ENCODE peak calls at places on chromosomes 16 and 17, in nine cellular contexts. One of them, this sample, is unnamed.

GRCh38 chr16:6891486-6891885 is 441.2 kb upstream of the RBFOX1 start:
- DNase-seq in adrenal gland: no peak
- DNase-seq in Ammon's horn: no peak
- DNase-seq in effector CD4-positive, alpha-beta T cell: no peak
- DNase-seq in anterior cingulate cortex: no peak
- DNase-seq in nucleus accumbens: no peak
- DNase-seq in RCC 7860: peak
- DNase-seq in NCI-H1105: no peak
- DNase-seq in NCI-H1048: no peak
- DNase-seq in this sample: no peak

GRCh38 chr16:21598676-21599157 is 660 bp upstream of the METTL9 start:
- DNase-seq in NCI-H1105: no peak
- DNase-seq in nucleus accumbens: no peak
- DNase-seq in RCC 7860: no peak
- DNase-seq in Ammon's horn: no peak
- DNase-seq in anterior cingulate cortex: no peak
- DNase-seq in adrenal gland: no peak
- DNase-seq in effector CD4-positive, alpha-beta T cell: no peak
- DNase-seq in NCI-H1048: no peak
- DNase-seq in this sample: no peak

GRCh38 chr17:72974605-72975232 is 117.8 kb downstream of the SLC39A11 start:
- DNase-seq in anterior cingulate cortex: no peak
- DNase-seq in RCC 7860: no peak
- DNase-seq in effector CD4-positive, alpha-beta T cell: no peak
- DNase-seq in NCI-H1048: no peak
- DNase-seq in adrenal gland: no peak
- DNase-seq in Ammon's horn: no peak
- DNase-seq in nucleus accumbens: no peak
- DNase-seq in NCI-H1105: no peak
- DNase-seq in this sample: no peak

GRCh38 chr16:89324056-89325010 is 106.8 kb downstream of the ZNF778 start:
- DNase-seq in RCC 7860: peak
- DNase-seq in NCI-H1048: no peak
- DNase-seq in NCI-H1105: no peak
- DNase-seq in Ammon's horn: no peak
- DNase-seq in adrenal gland: no peak
- DNase-seq in effector CD4-positive, alpha-beta T cell: no peak
- DNase-seq in anterior cingulate cortex: no peak
- DNase-seq in nucleus accumbens: no peak
- DNase-seq in this sample: no peak

GRCh38 chr17:38605852-38606645 is at the start of gene SRCIN1:
- DNase-seq in nucleus accumbens: peak
- DNase-seq in NCI-H1105: peak
- DNase-seq in Ammon's horn: peak
- DNase-seq in NCI-H1048: no peak
- DNase-seq in effector CD4-positive, alpha-beta T cell: peak
- DNase-seq in anterior cingulate cortex: peak
- DNase-seq in adrenal gland: no peak
- DNase-seq in RCC 7860: no peak
- DNase-seq in this sample: no peak

GRCh38 chr17:17104494-17104893 is 62.2 kb downstream of the MPRIP start:
- DNase-seq in Ammon's horn: peak
- DNase-seq in NCI-H1048: no peak
- DNase-seq in anterior cingulate cortex: peak
- DNase-seq in adrenal gland: no peak
- DNase-seq in RCC 7860: no peak
- DNase-seq in NCI-H1105: no peak
- DNase-seq in nucleus accumbens: no peak
- DNase-seq in effector CD4-positive, alpha-beta T cell: no peak
- DNase-seq in this sample: no peak

GRCh38 chr16:49622084-49622390 is 233.9 kb downstream of the ZNF423 start:
- DNase-seq in effector CD4-positive, alpha-beta T cell: no peak
- DNase-seq in RCC 7860: no peak
- DNase-seq in Ammon's horn: no peak
- DNase-seq in NCI-H1105: no peak
- DNase-seq in anterior cingulate cortex: no peak
- DNase-seq in NCI-H1048: no peak
- DNase-seq in adrenal gland: no peak
- DNase-seq in nucleus accumbens: no peak
- DNase-seq in this sample: no peak

GRCh38 chr17:82217120-82217529 is 4.5 kb upstream of the CCDC57 start:
- DNase-seq in Ammon's horn: no peak
- DNase-seq in anterior cingulate cortex: no peak
- DNase-seq in NCI-H1105: no peak
- DNase-seq in NCI-H1048: no peak
- DNase-seq in RCC 7860: peak
- DNase-seq in adrenal gland: no peak
- DNase-seq in nucleus accumbens: no peak
- DNase-seq in effector CD4-positive, alpha-beta T cell: no peak
- DNase-seq in this sample: no peak

GRCh38 chr17:27380551-27380950 is 75.7 kb upstream of the KSR1 start:
- DNase-seq in anterior cingulate cortex: no peak
- DNase-seq in RCC 7860: no peak
- DNase-seq in effector CD4-positive, alpha-beta T cell: no peak
- DNase-seq in NCI-H1048: no peak
- DNase-seq in nucleus accumbens: peak
- DNase-seq in NCI-H1105: no peak
- DNase-seq in Ammon's horn: no peak
- DNase-seq in adrenal gland: no peak
- DNase-seq in this sample: no peak

GRCh38 chr17:72967263-72967962 is 125.1 kb downstream of the SLC39A11 start:
- DNase-seq in NCI-H1105: no peak
- DNase-seq in nucleus accumbens: no peak
- DNase-seq in adrenal gland: no peak
- DNase-seq in Ammon's horn: no peak
- DNase-seq in RCC 7860: no peak
- DNase-seq in anterior cingulate cortex: no peak
- DNase-seq in NCI-H1048: no peak
- DNase-seq in effector CD4-positive, alpha-beta T cell: no peak
- DNase-seq in this sample: no peak

GRCh38 chr16:25596194-25596593 is 95.6 kb upstream of the HS3ST4 start:
- DNase-seq in NCI-H1105: no peak
- DNase-seq in adrenal gland: no peak
- DNase-seq in RCC 7860: no peak
- DNase-seq in effector CD4-positive, alpha-beta T cell: no peak
- DNase-seq in NCI-H1048: no peak
- DNase-seq in nucleus accumbens: no peak
- DNase-seq in anterior cingulate cortex: no peak
- DNase-seq in Ammon's horn: no peak
- DNase-seq in this sample: no peak

GRCh38 chr16:76796978-76797377 is 394.0 kb upstream of the MON1B start:
- DNase-seq in nucleus accumbens: no peak
- DNase-seq in adrenal gland: no peak
- DNase-seq in NCI-H1105: no peak
- DNase-seq in effector CD4-positive, alpha-beta T cell: no peak
- DNase-seq in RCC 7860: no peak
- DNase-seq in Ammon's horn: no peak
- DNase-seq in anterior cingulate cortex: no peak
- DNase-seq in NCI-H1048: no peak
- DNase-seq in this sample: no peak

GRCh38 chr17:79620207-79621038 is 9.6 kb upstream of the RBFOX3 start:
- DNase-seq in anterior cingulate cortex: no peak
- DNase-seq in adrenal gland: peak
- DNase-seq in nucleus accumbens: no peak
- DNase-seq in NCI-H1048: no peak
- DNase-seq in effector CD4-positive, alpha-beta T cell: no peak
- DNase-seq in Ammon's horn: no peak
- DNase-seq in RCC 7860: no peak
- DNase-seq in NCI-H1105: no peak
- DNase-seq in this sample: no peak

GRCh38 chr17:78817123-78817522 is 23.5 kb downstream of the USP36 start:
- DNase-seq in adrenal gland: no peak
- DNase-seq in NCI-H1048: no peak
- DNase-seq in effector CD4-positive, alpha-beta T cell: peak
- DNase-seq in RCC 7860: peak
- DNase-seq in anterior cingulate cortex: no peak
- DNase-seq in NCI-H1105: no peak
- DNase-seq in Ammon's horn: no peak
- DNase-seq in nucleus accumbens: no peak
- DNase-seq in this sample: no peak

GRCh38 chr16:57727610-57728009 is 8.0 kb upstream of the KATNB1 start:
- DNase-seq in NCI-H1105: no peak
- DNase-seq in RCC 7860: no peak
- DNase-seq in effector CD4-positive, alpha-beta T cell: no peak
- DNase-seq in adrenal gland: no peak
- DNase-seq in anterior cingulate cortex: no peak
- DNase-seq in NCI-H1048: no peak
- DNase-seq in Ammon's horn: no peak
- DNase-seq in nucleus accumbens: no peak
- DNase-seq in this sample: no peak

GRCh38 chr17:77696720-77697460 is 261.6 kb upstream of the TNRC6C start:
- DNase-seq in NCI-H1048: no peak
- DNase-seq in anterior cingulate cortex: no peak
- DNase-seq in effector CD4-positive, alpha-beta T cell: no peak
- DNase-seq in NCI-H1105: no peak
- DNase-seq in Ammon's horn: peak
- DNase-seq in adrenal gland: no peak
- DNase-seq in RCC 7860: no peak
- DNase-seq in nucleus accumbens: no peak
- DNase-seq in this sample: no peak

GRCh38 chr17:59372138-59372751 is 40.8 kb downstream of the YPEL2 start:
- DNase-seq in RCC 7860: no peak
- DNase-seq in Ammon's horn: peak
- DNase-seq in adrenal gland: peak
- DNase-seq in effector CD4-positive, alpha-beta T cell: no peak
- DNase-seq in anterior cingulate cortex: no peak
- DNase-seq in NCI-H1048: no peak
- DNase-seq in NCI-H1105: no peak
- DNase-seq in nucleus accumbens: peak
- DNase-seq in this sample: no peak